ENCODE peak calls at places on chromosomes 1 and 21, in ten cellular contexts. H is HAP-1; X is adipocyte; Q is OCI-LY7; L is left lung; Z is body of pancreas; D is CD4-positive, CD25-positive, alpha-beta regulatory T cell; A is GM23248; O is ovary; J is CD8-positive, alpha-beta T cell. N is an unnamed sample. For H3K4me1, the result is how much of the 10 kb centered on the place peaks cover.

GRCh38 chr1:12129624-12130023 is 37.2 kb upstream of the TNFRSF1B start:
- DNase-seq in D (no peak), H (no peak), X (no peak), Z (no peak), J (no peak), L (peak), O (no peak), A (no peak), Q (no peak), N (no peak)

GRCh38 chr1:196678510-196678884 is 26.7 kb downstream of the CFH start:
- DNase-seq in H (no peak), O (no peak), Q (no peak), A (peak), X (peak), D (no peak), Z (no peak), J (no peak), L (no peak), N (no peak)

GRCh38 chr1:53134961-53135734 is 7.3 kb downstream of the SLC1A7 start:
- DNase-seq in H (no peak), Z (no peak), L (no peak), X (no peak), A (peak), O (no peak), J (no peak), Q (no peak), D (no peak), N (no peak)

GRCh38 chr1:208728815-208729214 is 484.6 kb upstream of the PLXNA2 start:
- DNase-seq in X (no peak), H (no peak), Z (no peak), A (no peak), J (no peak), O (no peak), Q (no peak), L (no peak), D (no peak), N (no peak)

GRCh38 chr21:43934116-43934515 is 69.1 kb downstream of the AGPAT3 start:
- DNase-seq in O (no peak), J (no peak), Q (no peak), L (peak), D (no peak), Z (no peak), A (no peak), X (no peak), H (no peak), N (no peak)

GRCh38 chr1:5637171-5637570 is 355.1 kb downstream of the NPHP4 start:
- DNase-seq in Q (peak), O (no peak), Z (peak), H (peak), J (peak), X (no peak), D (peak), A (peak), L (no peak), N (no peak)

GRCh38 chr1:205950826-205951549 is 7.7 kb upstream of the SLC26A9 start:
- DNase-seq in J (no peak), L (no peak), D (no peak), H (no peak), O (no peak), A (peak), Q (no peak), X (peak), Z (no peak), N (no peak)

GRCh38 chr1:181513786-181514297 is 30.5 kb downstream of the CACNA1E start:
- DNase-seq in O (no peak), H (no peak), Z (no peak), Q (no peak), X (no peak), A (no peak), L (no peak), J (no peak), D (no peak), N (no peak)

GRCh38 chr1:20216574-20216973 is 30.3 kb upstream of the PLA2G2C start:
- DNase-seq in L (no peak), O (no peak), J (no peak), A (peak), X (no peak), D (peak), H (no peak), Q (peak), Z (no peak), N (no peak)

GRCh38 chr1:233790662-233791371 is 113.7 kb upstream of the SLC35F3 start:
- DNase-seq in L (no peak), J (peak), O (no peak), H (peak), D (peak), Q (peak), Z (peak), A (peak), X (peak), N (peak)

GRCh38 chr1:19153169-19153568 is 56.9 kb downstream of the UBR4 start:
- DNase-seq in O (no peak), D (no peak), X (no peak), A (no peak), H (no peak), J (no peak), Q (no peak), L (no peak), Z (no peak), N (no peak)

GRCh38 chr1:98637316-98637715 is 24.2 kb upstream of the SNX7 start:
- DNase-seq in O (no peak), X (no peak), A (no peak), J (no peak), D (no peak), H (no peak), Z (no peak), L (no peak), Q (no peak), N (no peak)

GRCh38 chr1:202283379-202283844 is 58.3 kb downstream of the UBE2T start:
- DNase-seq in Q (peak), O (no peak), A (peak), H (peak), Z (no peak), J (no peak), L (peak), D (peak), X (peak), N (no peak)

GRCh38 chr1:5971471-5972197 is 20.6 kb downstream of the NPHP4 start:
- DNase-seq in D (no peak), J (no peak), H (no peak), O (peak), Q (no peak), A (no peak), Z (no peak), X (no peak), L (no peak), N (no peak)

GRCh38 chr1:14451217-14451616 is 147.3 kb upstream of the KAZN start:
- DNase-seq in J (no peak), H (no peak), Z (no peak), O (no peak), Q (no peak), A (no peak), L (no peak), D (no peak), X (no peak), N (no peak)

GRCh38 chr1:47572731-47573505 is 135.1 kb downstream of the FOXD2 start:
- DNase-seq in X (no peak), O (no peak), Q (no peak), A (peak), D (no peak), H (no peak), J (no peak), L (no peak), Z (no peak), N (no peak)

GRCh38 chr1:151716771-151717631 is at the start of gene CELF3:
- DNase-seq in J (peak), D (no peak), O (no peak), Q (no peak), L (no peak), Z (no peak), H (peak), A (peak), X (peak), N (no peak)

GRCh38 chr1:907611-908451 is 15.9 kb upstream of the SAMD11 start:
- DNase-seq in O (no peak), J (peak), H (no peak), A (no peak), X (no peak), L (peak), Z (no peak), D (no peak), Q (no peak), N (no peak)

GRCh38 chr1:201353186-201353940 is 24.1 kb downstream of the TNNT2 start:
- DNase-seq in Z (no peak), J (no peak), H (no peak), O (peak), L (no peak), A (no peak), X (no peak), Q (no peak), D (no peak), N (no peak)

GRCh38 chr1:90510143-90510542 is 207.0 kb downstream of the BARHL2 start:
- DNase-seq in X (no peak), J (no peak), D (no peak), Q (no peak), Z (no peak), A (no peak), O (no peak), L (no peak), H (no peak), N (no peak)

GRCh38 chr21:33684068-33684467 is 41.8 kb downstream of the ITSN1 start:
- DNase-seq in J (no peak), H (no peak), Z (no peak), D (no peak), A (no peak), O (no peak), X (no peak), L (no peak), Q (no peak), N (no peak)

GRCh38 chr1:236067854-236068454 is 3.1 kb upstream of the NID1 start:
- DNase-seq in Q (no peak), O (no peak), H (no peak), L (no peak), Z (no peak), X (peak), A (no peak), D (no peak), J (no peak), N (no peak)

GRCh38 chr1:163119707-163120106 is 50.5 kb downstream of the RGS4 start:
- DNase-seq in J (no peak), D (no peak), O (no peak), H (no peak), Z (no peak), A (no peak), X (no peak), L (no peak), Q (no peak), N (no peak)

GRCh38 chr1:217134857-217135568 is 411.8 kb upstream of the ESRRG start:
- DNase-seq in Q (no peak), D (no peak), O (no peak), A (no peak), Z (peak), L (peak), X (peak), J (no peak), H (no peak), N (no peak)

GRCh38 chr1:26218906-26219494 is 15.0 kb upstream of the CEP85 start:
- DNase-seq in L (no peak), H (no peak), J (no peak), Z (peak), A (no peak), Q (no peak), D (no peak), X (no peak), O (no peak), N (no peak)

GRCh38 chr1:44245066-44245465 is 31.8 kb downstream of the DMAP1 start:
- DNase-seq in Q (no peak), J (no peak), L (no peak), A (no peak), Z (no peak), X (no peak), D (no peak), H (no peak), O (no peak), N (no peak)

GRCh38 chr1:232767381-232768074 is 37.7 kb upstream of the MAP10 start:
- DNase-seq in Q (no peak), H (no peak), X (peak), O (peak), D (peak), J (no peak), L (no peak), Z (no peak), A (peak), N (no peak)

GRCh38 chr21:42564561-42564971 is 50.9 kb downstream of the SLC37A1 start:
- DNase-seq in O (no peak), H (no peak), J (no peak), Z (peak), L (peak), X (no peak), Q (no peak), A (no peak), D (no peak), N (no peak)

GRCh38 chr1:37307907-37308570 is 166.3 kb upstream of the ZC3H12A start:
- DNase-seq in Q (no peak), J (no peak), O (no peak), D (no peak), X (no peak), Z (no peak), L (no peak), A (no peak), H (no peak), N (no peak)

GRCh38 chr1:43634729-43635128 is 15.2 kb upstream of the KDM4A start:
- DNase-seq in A (no peak), Q (no peak), J (no peak), L (no peak), X (peak), H (no peak), Z (no peak), D (no peak), O (no peak), N (no peak)

GRCh38 chr1:70038025-70038424 is 167.4 kb downstream of the LRRC40 start:
- DNase-seq in O (no peak), Q (no peak), X (peak), D (no peak), H (no peak), A (no peak), Z (no peak), J (no peak), L (no peak), N (no peak)

GRCh38 chr1:1084028-1084371 is 9.9 kb upstream of the RNF223 start:
- DNase-seq in A (no peak), L (no peak), H (peak), Z (no peak), J (peak), Q (no peak), O (peak), D (no peak), X (no peak), N (no peak)

GRCh38 chr1:113868387-113869083 is 3.0 kb downstream of the PTPN22 start:
- DNase-seq in O (no peak), A (peak), D (no peak), H (no peak), Z (no peak), X (peak), Q (no peak), J (no peak), L (no peak), N (no peak)

GRCh38 chr21:34126269-34126668 is 52.9 kb downstream of the MRPS6 start:
- DNase-seq in J (no peak), L (no peak), D (peak), H (peak), Z (no peak), X (no peak), A (peak), Q (no peak), O (no peak), N (no peak)

GRCh38 chr1:42962641-42963377 is 4.1 kb upstream of the SLC2A1 start:
- DNase-seq in Z (no peak), A (peak), Q (no peak), X (no peak), L (peak), H (no peak), O (peak), J (no peak), D (no peak), N (peak)

DNA sequence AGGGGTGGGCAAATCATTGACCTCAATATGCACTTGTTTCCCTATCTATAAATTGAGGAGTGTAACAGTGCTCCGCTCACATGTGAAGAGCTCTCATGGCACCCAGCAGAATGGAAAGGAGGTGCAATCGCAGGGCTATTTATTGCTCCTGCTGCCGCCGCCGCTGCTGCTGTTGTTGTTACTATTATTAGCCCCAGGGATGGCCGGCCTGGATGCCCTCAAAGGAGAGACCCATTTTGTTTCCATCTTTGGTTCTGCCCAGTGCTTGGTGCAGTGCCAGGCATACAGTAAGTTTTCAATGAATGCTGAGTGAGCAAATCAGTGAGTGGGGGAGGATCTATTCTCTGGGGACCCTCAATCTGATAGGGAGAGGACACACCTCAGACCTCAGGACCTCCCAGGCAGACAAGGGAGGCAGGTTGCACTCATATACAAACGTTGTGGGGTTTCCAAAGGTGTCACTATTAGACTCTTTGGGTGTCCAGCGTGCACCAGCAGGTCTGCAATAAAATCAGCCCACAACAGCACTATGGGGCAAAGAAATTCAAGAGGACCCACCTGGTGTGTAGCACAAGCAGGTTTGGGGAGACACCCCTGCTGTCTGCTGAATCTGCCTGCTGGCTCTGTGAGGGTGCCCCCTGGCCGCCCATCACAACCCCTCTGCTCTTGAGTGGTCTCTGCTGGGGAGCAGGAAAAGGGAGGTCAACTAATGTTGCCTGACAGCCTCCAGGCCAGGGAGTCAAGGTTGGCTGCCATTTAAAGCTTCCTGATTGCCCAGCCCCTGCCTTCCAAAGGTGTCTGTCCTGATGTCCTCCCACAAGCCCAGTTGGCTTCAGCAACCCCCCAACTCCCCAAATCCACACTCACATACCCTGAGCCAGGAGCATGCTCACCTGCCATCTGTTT is 136.3 kb downstream of the ACTL8 start:
- DNase-seq in J (no peak), D (no peak), X (no peak), L (no peak), H (no peak), O (no peak), Q (no peak), Z (no peak), A (no peak), N (no peak)
- H3K4me3 ChIP-seq in J (no peak), D (no peak), X (no peak), L (no peak), H (no peak), O (no peak), Q (no peak), Z (no peak), A (no peak), N (no peak)

DNA sequence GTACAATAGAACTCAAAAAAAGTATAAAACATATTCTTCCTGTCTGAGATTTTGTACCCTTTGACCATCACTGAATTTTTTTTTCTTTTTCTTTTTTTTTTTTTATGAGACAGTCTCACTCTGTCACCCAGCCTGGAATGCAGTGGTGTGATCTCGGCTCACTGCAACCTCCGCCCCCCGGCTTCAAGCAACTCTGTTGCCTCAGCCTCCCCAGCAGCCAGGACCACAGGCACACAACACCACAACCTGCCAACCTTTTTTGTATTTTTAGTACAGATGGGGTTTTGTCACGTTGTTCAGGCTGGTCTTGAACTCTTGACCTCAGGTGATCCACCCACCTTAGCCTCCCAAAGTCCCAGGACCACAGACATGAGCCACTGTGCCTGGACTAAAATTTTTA is 10.4 kb downstream of the SDCCAG8 start:
- DNase-seq in L (no peak), O (no peak), D (no peak), J (no peak), X (no peak), Z (no peak), Q (no peak), A (no peak), H (no peak), N (no peak)
- H3K4me1 ChIP-seq in L (half or more), O (under half), D (under half), J (under half), X (half or more), Z (under half), Q (under half), A (half or more), H (under half), N (under half)

DNA sequence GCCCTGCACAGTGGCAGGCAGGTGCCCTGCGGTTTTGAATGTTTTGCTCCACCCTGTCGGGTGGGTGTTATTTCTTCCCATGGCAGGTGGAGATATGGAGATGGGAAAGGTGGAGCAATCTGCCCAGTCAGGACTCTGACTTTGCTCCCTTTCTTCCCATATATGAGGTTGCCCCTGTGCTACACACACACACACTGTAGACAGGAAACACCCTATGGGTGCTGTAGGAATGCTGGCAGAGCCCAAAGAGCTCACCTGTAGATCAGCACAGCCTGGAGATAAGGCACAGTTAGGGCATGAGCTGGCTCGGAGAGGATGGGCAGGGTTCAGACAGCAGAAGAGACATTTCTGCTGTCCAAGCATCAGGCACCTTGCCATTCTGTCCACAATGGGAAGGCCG is 246.0 kb upstream of the AJAP1 start:
- DNase-seq in O (no peak), H (no peak), J (no peak), Q (no peak), D (no peak), Z (no peak), L (no peak), X (no peak), A (no peak), N (no peak)
- H3K4me3 ChIP-seq in O (no peak), H (no peak), J (no peak), Q (no peak), D (no peak), Z (no peak), L (no peak), X (no peak), A (no peak), N (no peak)

GRCh38 chr1:57067863-57068262 is 102.0 kb upstream of the C8B start:
- DNase-seq in X (no peak), D (no peak), Z (no peak), Q (no peak), H (no peak), J (no peak), L (no peak), O (peak), A (peak), N (no peak)
- H3K4me1 ChIP-seq in X (under half), D (under half), Z (under half), Q (under half), H (under half), J (under half), L (under half), O (under half), A (under half), N (under half)

N was measured in iPS DF 6.9.